ENCODE peak calls at places on chromosomes 16 and 17, in four cellular contexts. M is psoas muscle, K is GM23248, T is heart right ventricle. U is an unnamed sample.

GRCh38 chr17:55814377-55814776 is 63.5 kb downstream of the PCTP start:
- DNase-seq in M (no peak), K (no peak), T (peak; percentile 47), U (no peak)

GRCh38 chr16:89565506-89566372 is 5.3 kb downstream of the RPL13 start:
- DNase-seq in M (peak; percentile 70), K (peak; percentile 71), T (peak; percentile 58), U (peak; percentile 64)

GRCh38 chr16:50718061-50718760 is 23.7 kb upstream of the CYLD start:
- DNase-seq in M (no peak), K (peak; percentile 36), T (no peak), U (no peak)

GRCh38 chr17:2957631-2958286 is 105.6 kb downstream of the OR1D5 start:
- DNase-seq in M (no peak), K (peak; percentile 33), T (no peak), U (no peak)

GRCh38 chr16:89827383-89828198 is 684 bp upstream of the SPIRE2 start:
- DNase-seq in M (peak; percentile 25), K (peak; percentile 55), T (peak; percentile 62), U (peak; percentile 74)

GRCh38 chr17:40317345-40317873 is 8.4 kb downstream of the RARA start:
- DNase-seq in M (peak; percentile 72), K (peak; percentile 87), T (no peak), U (peak; percentile 85)

GRCh38 chr16:71358464-71359031 is at the start of gene CALB2:
- DNase-seq in M (peak; percentile 71), K (peak; percentile 80), T (peak; percentile 70), U (peak; percentile 90)

GRCh38 chr17:49576121-49576905 is 642 bp downstream of the NXPH3 start:
- DNase-seq in M (peak; percentile 43), K (peak; percentile 78), T (peak; percentile 65), U (peak; percentile 85)

GRCh38 chr16:83878838-83879237 is 20.1 kb upstream of the MLYCD start:
- DNase-seq in M (no peak), K (peak; percentile 75), T (no peak), U (peak; percentile 52)

GRCh38 chr16:27781195-27781524 is 231.2 kb downstream of the KATNIP start:
- DNase-seq in M (peak; percentile 64), K (peak; percentile 65), T (peak; percentile 42), U (no peak)

GRCh38 chr17:4808378-4808767 is 1.4 kb downstream of the PLD2 start:
- DNase-seq in M (peak; percentile 46), K (peak; percentile 20), T (peak; percentile 73), U (no peak)

GRCh38 chr16:81201267-81201666 is 37.2 kb upstream of the BCO1 start:
- DNase-seq in M (no peak), K (peak; percentile 50), T (no peak), U (no peak)

GRCh38 chr17:81871387-81872120 is 417 bp upstream of the ARHGDIA start:
- DNase-seq in M (peak; percentile 96), K (peak; percentile 95), T (peak; percentile 97), U (peak; percentile 74)

GRCh38 chr17:79618383-79619067 is 7.7 kb upstream of the RBFOX3 start:
- DNase-seq in M (no peak), K (no peak), T (no peak), U (no peak)

GRCh38 chr16:88777801-88778415 is 7.1 kb downstream of the PIEZO1 start:
- DNase-seq in M (no peak), K (no peak), T (no peak), U (peak; percentile 67)

GRCh38 chr16:49603956-49604355 is 230.4 kb downstream of the C16orf78 start:
- DNase-seq in M (no peak), K (no peak), T (no peak), U (no peak)

GRCh38 chr17:19716108-19717030 is at the start of gene SLC47A2:
- DNase-seq in M (no peak), K (no peak), T (no peak), U (peak; percentile 72)

GRCh38 chr17:57954421-57955182 is 610 bp downstream of the CUEDC1 start:
- DNase-seq in M (peak; percentile 85), K (peak; percentile 84), T (peak; percentile 88), U (peak; percentile 78)

GRCh38 chr17:18988546-18989173 is 15.9 kb downstream of the FAM83G start:
- DNase-seq in M (no peak), K (no peak), T (no peak), U (no peak)

GRCh38 chr17:77409282-77410161 is 268.8 kb downstream of the SEC14L1 start:
- DNase-seq in M (peak; percentile 65), K (peak; percentile 68), T (peak; percentile 73), U (peak; percentile 78)

GRCh38 chr16:4052801-4053662 is 63.2 kb downstream of the ADCY9 start:
- DNase-seq in M (peak; percentile 78), K (peak; percentile 93), T (peak; percentile 70), U (no peak)

GRCh38 chr17:81371910-81372760 is 23.1 kb upstream of the BAHCC1 start:
- DNase-seq in M (peak; percentile 76), K (peak; percentile 68), T (peak; percentile 67), U (peak; percentile 69)

GRCh38 chr16:57897053-57897784 is 73.7 kb downstream of the CNGB1 start:
- DNase-seq in M (no peak), K (no peak), T (no peak), U (no peak)

GRCh38 chr17:79520134-79520892 is 90.5 kb downstream of the RBFOX3 start:
- DNase-seq in M (no peak), K (no peak), T (no peak), U (no peak)

GRCh38 chr16:2597560-2597902 is 59.7 kb downstream of the PDPK1 start:
- DNase-seq in M (no peak), K (no peak), T (no peak), U (no peak)

GRCh38 chr17:16073845-16074244 is 74.2 kb downstream of the TTC19 start:
- DNase-seq in M (no peak), K (no peak), T (no peak), U (no peak)

GRCh38 chr16:11914210-11914758 is 1.5 kb downstream of the GSPT1 start:
- DNase-seq in M (no peak), K (no peak), T (no peak), U (no peak)

GRCh38 chr17:64998436-64999190 is 57.9 kb downstream of the GNA13 start:
- DNase-seq in M (no peak), K (peak; percentile 29), T (no peak), U (no peak)

GRCh38 chr16:9126609-9127008 is 35.2 kb downstream of the HAPSTR1 start:
- DNase-seq in M (no peak), K (no peak), T (no peak), U (no peak)

GRCh38 chr17:44083250-44083849 is 12.8 kb downstream of the G6PC3 start:
- DNase-seq in M (no peak), K (no peak), T (no peak), U (no peak)

GRCh38 chr16:15601212-15601879 is 41.6 kb downstream of the MARF1 start:
- DNase-seq in M (no peak), K (no peak), T (no peak), U (no peak)

GRCh38 chr16:14501331-14502255 is 128.5 kb downstream of the PARN start:
- DNase-seq in M (peak; percentile 90), K (peak; percentile 96), T (peak; percentile 83), U (peak; percentile 63)

GRCh38 chr17:38709104-38709820 is 4.2 kb downstream of the MLLT6 start:
- DNase-seq in M (no peak), K (no peak), T (no peak), U (no peak)
- H3K4me1 ChIP-seq in M (peaks cover 54% of the 10 kb centered on the region), K (no peaks in the 10 kb centered on the region), T (peaks cover 19% of the 10 kb centered on the region), U (peaks cover 13% of the 10 kb centered on the region)

GRCh38 chr16:63008688-63009087 is 972.5 kb upstream of the CDH8 start:
- DNase-seq in M (no peak), K (no peak), T (no peak), U (no peak)

DNA sequence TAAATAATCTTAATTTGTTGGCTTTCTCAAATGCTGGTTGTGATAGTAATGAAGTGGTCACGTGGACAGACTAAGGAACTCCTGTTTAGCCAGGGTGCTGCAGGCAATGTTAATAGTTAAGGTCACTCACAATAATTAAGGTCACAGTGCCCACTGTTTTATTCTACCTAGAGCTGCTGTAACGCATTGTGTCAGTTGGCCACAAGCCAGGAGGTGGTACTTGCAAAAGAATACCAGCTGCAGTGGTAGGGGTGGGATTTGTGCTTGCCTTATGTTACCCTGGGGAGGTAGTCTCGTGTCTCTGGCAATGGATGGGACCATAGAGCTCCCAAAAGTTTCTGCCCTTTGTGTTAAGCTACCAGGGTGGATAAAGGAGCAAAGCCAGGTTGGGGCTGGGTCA is 969.1 kb upstream of the CDH8 start:
- DNase-seq in M (no peak), K (no peak), T (no peak), U (no peak)
- H3K9me3 ChIP-seq in M (no peaks in the 10 kb centered on the region), K (no peaks in the 10 kb centered on the region), T (no peaks in the 10 kb centered on the region), U (no peaks in the 10 kb centered on the region)

GRCh38 chr17:35082073-35082657 is 18.7 kb upstream of the RFFL start:
- DNase-seq in M (no peak), K (peak; percentile 87), T (no peak), U (no peak)
- H3K4me1 ChIP-seq in M (no peaks in the 10 kb centered on the region), K (peaks cover 23% of the 10 kb centered on the region), T (peaks cover 31% of the 10 kb centered on the region), U (peaks cover 16% of the 10 kb centered on the region)

GRCh38 chr17:52930145-52930544 is 771.6 kb upstream of the CA10 start:
- DNase-seq in M (no peak), K (no peak), T (no peak), U (no peak)
- H3K9me3 ChIP-seq in M (no peaks in the 10 kb centered on the region), K (no peaks in the 10 kb centered on the region), T (no peaks in the 10 kb centered on the region), U (no peaks in the 10 kb centered on the region)

GRCh38 chr17:75486151-75486550 is 29.2 kb downstream of the CASKIN2 start:
- DNase-seq in M (peak; percentile 20), K (no peak), T (peak; percentile 13), U (no peak)
- H3K4me1 ChIP-seq in M (peaks cover 97% of the 10 kb centered on the region), K (no peaks in the 10 kb centered on the region), T (peaks cover 56% of the 10 kb centered on the region), U (peaks cover 11% of the 10 kb centered on the region)

GRCh38 chr17:9467518-9467917 is 108.1 kb downstream of the STX8 start:
- DNase-seq in M (no peak), K (peak; percentile 6), T (no peak), U (peak; percentile 48)
- H3K9me3 ChIP-seq in M (no peaks in the 10 kb centered on the region), K (no peaks in the 10 kb centered on the region), T (no peaks in the 10 kb centered on the region), U (no peaks in the 10 kb centered on the region)

DNA sequence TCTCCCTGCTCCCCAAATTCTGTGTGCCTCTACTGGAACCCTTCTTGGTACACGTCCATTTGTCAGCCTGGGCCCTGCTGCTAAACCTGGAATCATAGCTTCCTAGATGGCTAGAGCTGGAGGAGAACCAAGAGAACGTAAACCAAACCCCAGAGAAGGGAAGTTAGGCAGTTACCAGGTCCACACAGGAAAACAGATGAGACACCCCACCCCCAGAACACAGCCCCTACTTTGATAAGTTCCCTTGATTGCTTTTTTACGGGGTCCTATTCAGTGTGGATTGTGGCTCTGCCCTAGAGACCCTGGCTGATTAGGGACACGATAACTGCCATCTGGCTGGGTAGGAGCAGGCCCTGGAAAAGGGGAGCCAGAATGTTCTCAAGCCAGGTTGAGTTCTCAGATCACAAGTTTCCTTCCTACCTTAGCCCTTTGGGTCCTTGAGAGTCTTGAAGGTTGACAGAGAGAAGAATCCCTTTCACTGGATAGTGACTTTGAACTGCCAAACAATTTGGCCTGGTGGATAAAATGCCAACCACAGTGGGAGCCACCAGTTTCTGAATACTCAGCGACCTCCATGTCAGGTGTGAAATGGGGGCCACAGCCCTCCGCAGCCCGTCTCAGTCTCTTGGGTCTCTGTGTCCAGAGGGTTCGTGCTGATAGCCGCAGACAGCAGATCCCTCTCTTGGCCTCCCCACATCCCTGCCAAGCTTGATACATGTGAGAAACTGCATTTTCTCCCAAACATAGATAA is 7.9 kb downstream of the TBX4 start:
- DNase-seq in M (no peak), K (no peak), T (no peak), U (no peak)
- H3K4me1 ChIP-seq in M (no peaks in the 10 kb centered on the region), K (no peaks in the 10 kb centered on the region), T (peaks cover 16% of the 10 kb centered on the region), U (peaks cover 12% of the 10 kb centered on the region)